ENCODE peak calls at places on chromosomes 16 and 17, in five cellular contexts. D is H1, Y is H9, A is mesenchymal stem cell, P is mesendoderm. V is an unnamed sample.

GRCh38 chr17:76772842-76773521 is 35.1 kb downstream of the MFSD11 start:
- DNase-seq in D (no peak), Y (no peak), P (peak), A (peak), V (no peak)

GRCh38 chr16:49467540-49468372 is 94.2 kb downstream of the C16orf78 start:
- DNase-seq in D (no peak), Y (peak), P (no peak), A (no peak), V (no peak)

GRCh38 chr16:82741073-82741615 is 114.4 kb downstream of the CDH13 start:
- DNase-seq in A (peak), D (no peak), P (no peak), Y (no peak), V (no peak)

GRCh38 chr17:49252148-49252682 is 21.6 kb upstream of the PHOSPHO1 start:
- DNase-seq in A (peak), Y (no peak), P (peak), D (no peak), V (peak)

GRCh38 chr16:64088838-64089237 is 1033.0 kb downstream of the CDH11 start:
- DNase-seq in Y (no peak), A (no peak), D (no peak), P (no peak), V (no peak)

GRCh38 chr16:73280366-73280765 is 232.4 kb upstream of the ZFHX3 start:
- DNase-seq in A (no peak), D (no peak), Y (no peak), P (no peak), V (no peak)

GRCh38 chr17:74568116-74568873 is 986 bp upstream of the CD300H start:
- DNase-seq in D (no peak), Y (no peak), P (no peak), A (no peak), V (no peak)

GRCh38 chr17:50785942-50786570 is 18.7 kb upstream of the ANKRD40CL start:
- DNase-seq in D (no peak), A (peak), P (no peak), Y (no peak), V (no peak)

GRCh38 chr17:34499576-34499975 is 79.8 kb upstream of the TMEM132E start:
- DNase-seq in D (no peak), Y (peak), A (no peak), P (peak), V (peak)

GRCh38 chr17:76848670-76849069 is 19.5 kb upstream of the MGAT5B start:
- DNase-seq in A (no peak), Y (no peak), P (no peak), D (no peak), V (no peak)

GRCh38 chr17:2723997-2724782 is 12.6 kb upstream of the CLUH start:
- DNase-seq in Y (peak), P (peak), D (peak), A (no peak), V (no peak)

GRCh38 chr17:61161615-61162134 is 238.0 kb upstream of the TBX2 start:
- DNase-seq in P (no peak), A (no peak), D (no peak), Y (no peak), V (no peak)

GRCh38 chr17:34997355-34997862 is 17.1 kb downstream of the LIG3 start:
- DNase-seq in P (no peak), D (no peak), Y (no peak), A (no peak), V (no peak)

GRCh38 chr17:29622337-29623282 is at the start of gene CORO6:
- DNase-seq in D (no peak), P (peak), A (peak), Y (peak), V (peak)

GRCh38 chr17:83135692-83136091 is 56.3 kb downstream of the METRNL start:
- DNase-seq in Y (peak), P (no peak), A (no peak), D (no peak), V (no peak)

GRCh38 chr17:60506312-60506711 is 19.7 kb downstream of the APPBP2 start:
- DNase-seq in A (peak), D (no peak), P (peak), Y (no peak), V (no peak)

GRCh38 chr17:55577011-55577586 is 65.8 kb upstream of the SMIM36 start:
- DNase-seq in Y (no peak), P (no peak), A (peak), D (no peak), V (peak)

DNA sequence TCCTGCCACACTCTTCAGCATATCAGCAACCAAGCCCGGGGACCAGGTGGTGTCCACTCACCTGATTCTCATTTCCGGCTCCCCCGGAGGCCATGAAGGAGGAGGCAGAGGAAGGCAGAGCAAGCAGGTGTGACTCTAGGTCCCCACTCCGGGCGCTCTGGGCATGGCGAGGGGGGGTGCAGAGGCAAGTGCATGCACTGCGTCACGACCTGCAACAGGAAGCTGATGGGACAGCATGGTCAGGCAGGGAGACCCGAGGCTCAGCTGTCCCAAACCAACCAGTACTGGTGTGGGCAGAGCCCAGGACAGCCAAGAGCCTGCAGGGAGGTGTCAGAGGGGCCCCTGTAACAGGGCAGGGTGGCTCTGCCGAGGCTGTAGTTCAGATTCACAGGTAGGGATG is 2.1 kb upstream of the ENGASE start:
- DNase-seq in A (no peak), Y (no peak), D (no peak), P (no peak), V (no peak)
- H3K23ac ChIP-seq in A (no peak), Y (no peak), D (no peak), P (no peak), V (no peak)

GRCh38 chr16:69522041-69522578 is 43.7 kb upstream of the NFAT5 start:
- DNase-seq in P (no peak), A (no peak), Y (no peak), D (no peak), V (peak)

GRCh38 chr16:69520800-69521602 is 44.8 kb upstream of the NFAT5 start:
- DNase-seq in P (no peak), D (no peak), Y (no peak), A (no peak), V (no peak)

GRCh38 chr16:69522732-69523404 is 42.9 kb upstream of the NFAT5 start:
- DNase-seq in D (no peak), A (no peak), Y (no peak), P (peak), V (peak)

GRCh38 chr16:69523571-69523970 is 42.2 kb upstream of the NFAT5 start:
- DNase-seq in Y (no peak), A (no peak), D (no peak), P (no peak), V (peak)

DNA sequence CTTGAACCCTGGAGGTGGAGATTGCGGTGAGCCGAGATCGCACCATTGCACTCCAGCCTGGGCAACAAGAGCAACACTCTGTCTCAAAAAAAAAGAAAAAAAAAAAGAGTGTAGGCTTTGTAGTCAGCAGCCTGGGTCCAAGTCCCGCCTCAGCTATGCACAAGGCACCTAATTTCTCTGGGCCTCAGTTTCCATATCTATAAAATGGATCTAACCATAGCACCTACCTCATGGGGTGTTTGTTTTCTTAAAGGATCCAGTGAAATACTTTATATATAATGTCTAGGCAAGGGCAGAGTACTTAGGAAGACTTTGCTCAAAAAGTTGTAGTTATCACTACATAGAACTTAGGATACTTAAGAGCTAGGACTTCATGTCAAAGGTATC is 45.4 kb upstream of the NFAT5 start:
- DNase-seq in A (no peak), Y (no peak), D (no peak), P (no peak), V (no peak)
- H3K23ac ChIP-seq in A (no peak), Y (no peak), D (no peak), P (no peak), V (no peak)

DNA sequence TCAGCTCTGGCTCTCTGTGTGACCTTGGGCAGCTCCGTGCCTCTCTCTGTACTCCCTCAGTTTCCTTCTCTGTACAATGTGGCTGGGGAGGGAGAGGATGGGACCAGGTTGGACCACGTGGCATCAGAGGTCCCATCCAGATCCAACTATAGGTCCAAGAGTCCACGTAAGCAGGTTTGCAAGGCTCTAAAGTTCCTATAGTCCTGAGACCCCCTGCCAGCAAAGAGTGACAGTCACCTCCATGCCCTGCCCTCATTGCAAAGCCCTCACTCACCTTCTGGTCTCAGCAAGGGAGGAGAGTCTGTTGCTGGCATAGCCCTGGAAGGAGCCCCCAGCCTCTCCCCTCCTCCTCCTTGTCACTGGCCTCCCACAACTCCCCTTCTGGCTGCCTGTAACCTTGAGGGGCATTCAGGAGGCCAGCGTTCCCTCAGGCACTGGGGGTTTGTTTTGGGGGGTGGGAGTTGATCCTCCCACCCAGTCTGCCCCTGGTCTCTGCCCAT is 6.1 kb upstream of the DRC7 start:
- DNase-seq in A (no peak), Y (no peak), P (no peak), D (no peak), V (no peak)
- H3K23ac ChIP-seq in A (no peak), Y (no peak), P (no peak), D (no peak), V (no peak)

GRCh38 chr17:17800504-17801021 is 36.2 kb downstream of the SREBF1 start:
- DNase-seq in Y (no peak), D (no peak), P (no peak), A (no peak), V (no peak)
- H3K23ac ChIP-seq in Y (no peak), D (no peak), P (no peak), A (no peak), V (no peak)

GRCh38 chr17:78491236-78492115 is 85.7 kb downstream of the DNAH17 start:
- DNase-seq in A (no peak), P (no peak), D (no peak), Y (no peak), V (no peak)

GRCh38 chr17:78490673-78491072 is 86.5 kb downstream of the DNAH17 start:
- DNase-seq in Y (no peak), A (no peak), D (no peak), P (no peak), V (no peak)

GRCh38 chr17:78490156-78490555 is 87.0 kb downstream of the DNAH17 start:
- DNase-seq in A (no peak), Y (no peak), D (no peak), P (no peak), V (no peak)

GRCh38 chr17:78493455-78494188 is 83.6 kb downstream of the DNAH17 start:
- DNase-seq in Y (no peak), A (no peak), P (no peak), D (no peak), V (peak)

GRCh38 chr17:78492116-78492799 is 84.9 kb downstream of the DNAH17 start:
- DNase-seq in D (no peak), Y (no peak), P (no peak), A (no peak), V (no peak)
- H3K23ac ChIP-seq in D (no peak), Y (no peak), P (no peak), A (no peak), V (no peak)

GRCh38 chr17:80259642-80260535 is 763 bp upstream of the RNF213 start:
- DNase-seq in P (peak), Y (peak), D (no peak), A (peak), V (peak)
- H3K23ac ChIP-seq in P (no peak), Y (no peak), D (no peak), A (no peak), V (no peak)

DNA sequence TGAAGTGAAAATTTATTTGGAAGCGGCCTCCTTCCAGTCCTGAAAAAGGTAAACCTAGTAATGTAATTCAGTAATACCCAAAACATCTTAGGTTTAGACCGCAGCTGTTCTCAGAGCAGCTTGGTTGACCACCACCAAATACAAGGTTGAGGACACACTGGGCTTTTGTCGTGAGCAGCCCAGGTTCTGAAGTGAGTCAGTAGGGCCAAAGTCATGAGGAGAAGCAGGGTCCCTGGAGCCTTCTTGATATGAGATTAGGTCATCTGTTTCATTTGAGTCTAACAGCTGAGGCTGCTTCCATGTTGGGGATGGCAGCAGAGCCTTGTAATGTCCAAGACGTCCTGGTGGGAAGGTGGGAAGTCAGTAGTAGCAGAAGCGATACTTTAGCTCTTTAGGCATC is 2.2 kb downstream of the ALKBH5 start:
- DNase-seq in Y (no peak), D (no peak), P (no peak), A (peak), V (peak)
- H3K23ac ChIP-seq in Y (no peak), D (no peak), P (no peak), A (peak), V (no peak)

GRCh38 chr17:47862621-47863440 is 11.9 kb upstream of the SP6 start:
- DNase-seq in A (peak), P (no peak), Y (no peak), D (no peak), V (no peak)
- H3K23ac ChIP-seq in A (no peak), P (no peak), Y (no peak), D (no peak), V (no peak)

GRCh38 chr16:29156511-29156910 is 171.7 kb downstream of the LAT start:
- DNase-seq in Y (no peak), D (no peak), P (peak), A (no peak), V (no peak)
- H3K23ac ChIP-seq in Y (no peak), D (no peak), P (peak), A (no peak), V (no peak)

GRCh38 chr17:43710101-43710500 is 48.4 kb upstream of the MEOX1 start:
- DNase-seq in Y (no peak), D (no peak), P (no peak), A (no peak), V (no peak)
- H3K23ac ChIP-seq in Y (no peak), D (no peak), P (no peak), A (no peak), V (no peak)

V was measured in trophoblast cell.